ENCODE peak calls at places on chromosomes 6 and 20, in ten cellular contexts. H is activated CD4-positive, alpha-beta T cell treated with anti-CD3 and anti-CD28 coated beads, Interleukin-2, amount 50 U/mL, for 1 hour; E is hepatic stellate cell; A is lower leg skin; J is brain microvascular endothelial cell; F is GM04504; O is astrocyte of the spinal cord; P is Karpas-422; T is CD8-positive, alpha-beta T cell; S is iris pigment epithelial cell. Y is an unnamed sample.

GRCh38 chr6:80974579-80974978 is 777.9 kb downstream of the TENT5A start:
- DNase-seq in H (no peak), E (no peak), A (no peak), J (no peak), F (no peak), O (no peak), P (no peak), T (no peak), S (no peak), Y (no peak)

GRCh38 chr20:2820084-2820895 is 4.1 kb downstream of the TMEM239 start:
- DNase-seq in H (no peak), E (peak; percentile 82), A (no peak), J (peak; percentile 31), F (no peak), O (peak; percentile 37), P (no peak), T (no peak), S (peak; percentile 60), Y (peak; percentile 40)

GRCh38 chr20:64063389-64064144 is 569 bp downstream of the TCEA2 start:
- DNase-seq in H (no peak), E (peak; percentile 57), A (no peak), J (no peak), F (no peak), O (no peak), P (peak; percentile 77), T (no peak), S (no peak), Y (peak; percentile 27)

GRCh38 chr6:130717657-130718056 is 109.5 kb upstream of the SMLR1 start:
- DNase-seq in H (no peak), E (no peak), A (no peak), J (no peak), F (no peak), O (peak; percentile 23), P (no peak), T (no peak), S (no peak), Y (peak; percentile 28)

GRCh38 chr20:45890077-45890996 is 671 bp downstream of the NEURL2 start:
- DNase-seq in H (peak; percentile 44), E (peak; percentile 91), A (peak; percentile 78), J (peak; percentile 83), F (peak; percentile 60), O (peak; percentile 84), P (no peak), T (peak; percentile 53), S (peak; percentile 86), Y (peak; percentile 79)

GRCh38 chr6:42522021-42522420 is 41.8 kb upstream of the UBR2 start:
- DNase-seq in H (no peak), E (no peak), A (no peak), J (peak; percentile 23), F (no peak), O (peak; percentile 39), P (no peak), T (no peak), S (peak; percentile 4), Y (no peak)

GRCh38 chr6:109579361-109579760 is 96.3 kb upstream of the ZBTB24 start:
- DNase-seq in H (no peak), E (no peak), A (no peak), J (no peak), F (no peak), O (no peak), P (no peak), T (no peak), S (peak; percentile 1), Y (no peak)

GRCh38 chr6:25027221-25027916 is 91.6 kb upstream of the RIPOR2 start:
- DNase-seq in H (peak; percentile 73), E (no peak), A (no peak), J (no peak), F (no peak), O (no peak), P (peak; percentile 96), T (peak; percentile 71), S (no peak), Y (no peak)

GRCh38 chr6:43494321-43494720 is 15.8 kb downstream of the LRRC73 start:
- DNase-seq in H (no peak), E (no peak), A (no peak), J (no peak), F (no peak), O (no peak), P (peak; percentile 29), T (no peak), S (no peak), Y (no peak)

GRCh38 chr6:90168693-90169131 is 127.9 kb downstream of the BACH2 start:
- DNase-seq in H (no peak), E (no peak), A (no peak), J (peak; percentile 3), F (no peak), O (peak; percentile 47), P (no peak), T (no peak), S (peak; percentile 65), Y (peak; percentile 54)

GRCh38 chr20:36856691-36857635 is 19.0 kb upstream of the TLDC2 start:
- DNase-seq in H (peak; percentile 41), E (no peak), A (no peak), J (no peak), F (no peak), O (no peak), P (peak; percentile 62), T (peak; percentile 37), S (peak; percentile 63), Y (peak; percentile 87)

GRCh38 chr6:142935553-142936517 is 9.1 kb downstream of the HIVEP2 start:
- DNase-seq in H (no peak), E (no peak), A (no peak), J (no peak), F (no peak), O (no peak), P (peak; percentile 55), T (peak; percentile 37), S (no peak), Y (no peak)

GRCh38 chr20:49448917-49449316 is 33.6 kb downstream of the KCNB1 start:
- DNase-seq in H (no peak), E (no peak), A (no peak), J (no peak), F (no peak), O (no peak), P (peak; percentile 68), T (no peak), S (no peak), Y (no peak)

GRCh38 chr6:30744054-30744805 is at the start of gene IER3:
- DNase-seq in H (peak; percentile 65), E (peak; percentile 80), A (peak; percentile 89), J (peak; percentile 90), F (peak; percentile 76), O (peak; percentile 93), P (peak; percentile 78), T (peak; percentile 64), S (peak; percentile 93), Y (peak; percentile 97)

Y was measured in RPMI7951.